ENCODE peak calls at places on chromosomes 12 and 14, in four cellular contexts. One of them, this sample, is unnamed.

GRCh38 chr12:1529862-1530591 is 64.4 kb downstream of the FBXL14 start:
- DNase-seq in A549: no peak
- DNase-seq in H1: no peak
- DNase-seq in HepG2: no peak
- DNase-seq in this sample: peak

GRCh38 chr12:117646595-117646994 is 285.2 kb upstream of the NOS1 start:
- DNase-seq in A549: no peak
- DNase-seq in HepG2: no peak
- DNase-seq in H1: no peak
- DNase-seq in this sample: no peak

GRCh38 chr12:102062419-102062806 is 622 bp upstream of the WASHC3 start:
- DNase-seq in A549: no peak
- DNase-seq in HepG2: no peak
- DNase-seq in H1: no peak
- DNase-seq in this sample: no peak

GRCh38 chr12:59486827-59487226 is 109.0 kb upstream of the SLC16A7 start:
- DNase-seq in A549: no peak
- DNase-seq in HepG2: no peak
- DNase-seq in H1: no peak
- DNase-seq in this sample: no peak

GRCh38 chr14:89493877-89494634 is 77.0 kb upstream of the FOXN3 start:
- DNase-seq in A549: no peak
- DNase-seq in H1: no peak
- DNase-seq in HepG2: peak
- DNase-seq in this sample: no peak

GRCh38 chr12:102963796-102964195 is 6.3 kb downstream of the ASCL1 start:
- DNase-seq in H1: no peak
- DNase-seq in A549: no peak
- DNase-seq in HepG2: no peak
- DNase-seq in this sample: no peak

GRCh38 chr14:57390806-57391562 is 598 bp downstream of the NAA30 start:
- DNase-seq in H1: peak
- DNase-seq in A549: peak
- DNase-seq in HepG2: no peak
- DNase-seq in this sample: peak

GRCh38 chr12:27176765-27177164 is 67.3 kb upstream of the STK38L start:
- DNase-seq in H1: no peak
- DNase-seq in A549: peak
- DNase-seq in HepG2: no peak
- DNase-seq in this sample: no peak

GRCh38 chr14:105012171-105012985 is 8.5 kb downstream of the CDCA4 start:
- DNase-seq in A549: peak
- DNase-seq in H1: no peak
- DNase-seq in HepG2: no peak
- DNase-seq in this sample: no peak

GRCh38 chr12:93419388-93420034 is 22.2 kb downstream of the UBE2N start:
- DNase-seq in H1: no peak
- DNase-seq in HepG2: peak
- DNase-seq in A549: peak
- DNase-seq in this sample: peak

DNA sequence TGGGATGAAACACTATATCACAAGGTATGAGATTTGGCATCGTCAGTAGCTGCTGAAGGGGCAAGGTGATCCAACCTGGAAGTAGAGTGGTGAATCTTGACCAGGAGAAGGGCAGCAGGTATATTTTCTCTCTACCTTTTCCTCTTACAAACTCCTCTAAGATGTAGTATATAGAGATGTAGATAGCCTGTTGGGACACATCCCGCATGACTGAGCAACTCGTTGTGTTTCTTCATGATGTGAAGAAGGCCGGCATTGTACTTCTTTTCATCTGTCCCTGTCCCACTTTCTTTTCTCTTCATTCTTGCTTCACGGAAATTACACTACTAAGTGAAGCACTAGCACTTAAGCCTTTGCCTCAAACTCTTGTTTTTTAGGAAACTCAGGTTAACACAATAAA is 7.3 kb upstream of the CFAP54 start:
- DNase-seq in A549: no peak
- DNase-seq in HepG2: no peak
- DNase-seq in H1: no peak
- DNase-seq in this sample: no peak
- TF ChIP-seq HDAC2 in A549: no peak
- TF ChIP-seq HDAC2 in HepG2: no peak
- TF ChIP-seq HDAC2 in H1: no peak
- TF ChIP-seq HDAC2 in this sample: no peak

DNA sequence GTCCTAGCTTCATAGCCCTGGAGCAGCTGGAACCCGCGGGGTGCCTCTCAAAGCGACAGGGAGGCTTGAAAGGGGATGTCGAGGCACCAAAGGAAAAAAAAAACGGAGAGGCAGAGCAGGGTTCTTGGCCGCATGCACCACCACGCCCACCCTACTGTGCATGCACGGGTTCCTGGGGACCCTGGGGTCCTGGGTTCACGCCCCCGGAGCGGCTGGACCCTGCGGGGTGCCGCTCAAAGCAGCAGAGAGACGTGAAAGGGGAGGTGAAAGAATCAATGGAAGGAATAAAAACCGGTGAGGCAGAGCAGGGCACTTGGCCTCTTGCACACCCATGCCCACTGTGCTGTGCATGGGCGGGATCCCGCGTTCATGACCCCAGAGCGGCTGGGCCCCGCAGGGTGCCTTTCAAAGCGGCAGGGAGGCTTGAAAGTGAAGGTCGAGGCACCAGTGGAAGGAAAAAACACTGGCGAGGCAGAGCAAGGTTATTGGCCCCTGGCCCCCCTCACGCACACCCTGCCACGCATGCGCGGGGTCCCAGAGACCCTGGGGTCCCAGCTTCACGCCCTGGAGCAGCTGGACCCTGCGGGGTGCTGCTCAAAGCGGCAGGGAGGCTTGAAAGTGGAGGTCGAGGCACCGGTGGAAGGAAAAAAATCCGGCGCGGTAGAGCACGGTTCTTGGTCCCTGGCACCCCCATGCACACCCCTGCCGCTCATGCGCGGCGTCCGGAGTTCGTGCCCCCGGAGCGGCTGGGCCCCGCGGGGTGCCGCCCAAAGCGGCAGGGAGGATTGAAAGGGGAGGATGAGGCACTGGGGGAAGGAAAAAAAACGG is 318.5 kb downstream of the ALG10 start:
- DNase-seq in HepG2: no peak
- DNase-seq in A549: no peak
- DNase-seq in H1: no peak
- DNase-seq in this sample: no peak
- TF ChIP-seq HDAC2 in HepG2: no peak
- TF ChIP-seq HDAC2 in A549: no peak
- TF ChIP-seq HDAC2 in H1: no peak
- TF ChIP-seq HDAC2 in this sample: no peak

GRCh38 chr12:9763025-9763424 is 2.3 kb upstream of the CD69 start:
- DNase-seq in A549: no peak
- DNase-seq in HepG2: no peak
- DNase-seq in H1: no peak
- DNase-seq in this sample: peak

GRCh38 chr12:9762369-9762768 is 1.7 kb upstream of the CD69 start:
- DNase-seq in HepG2: no peak
- DNase-seq in A549: no peak
- DNase-seq in H1: no peak
- DNase-seq in this sample: no peak

GRCh38 chr12:9761407-9761736 is 671 bp upstream of the CD69 start:
- DNase-seq in H1: no peak
- DNase-seq in A549: no peak
- DNase-seq in HepG2: no peak
- DNase-seq in this sample: no peak

GRCh38 chr12:9759680-9760592 is 765 bp downstream of the CD69 start:
- DNase-seq in HepG2: no peak
- DNase-seq in H1: no peak
- DNase-seq in A549: no peak
- DNase-seq in this sample: no peak

GRCh38 chr12:9760699-9761406 is at the start of gene CD69:
- DNase-seq in H1: no peak
- DNase-seq in A549: no peak
- DNase-seq in HepG2: no peak
- DNase-seq in this sample: no peak
- TF ChIP-seq HDAC2 in H1: no peak
- TF ChIP-seq HDAC2 in A549: no peak
- TF ChIP-seq HDAC2 in HepG2: no peak
- TF ChIP-seq HDAC2 in this sample: no peak

GRCh38 chr12:82361461-82361915 is 3.2 kb downstream of the METTL25 start:
- DNase-seq in H1: no peak
- DNase-seq in A549: no peak
- DNase-seq in HepG2: no peak
- DNase-seq in this sample: no peak

GRCh38 chr12:82357845-82358199 is 365 bp downstream of the CCDC59 start:
- DNase-seq in H1: no peak
- DNase-seq in HepG2: peak
- DNase-seq in A549: no peak
- DNase-seq in this sample: peak

GRCh38 chr12:82358200-82359114 is at the start of the genes CCDC59 and METTL25:
- DNase-seq in HepG2: peak
- DNase-seq in A549: peak
- DNase-seq in H1: peak
- DNase-seq in this sample: peak

GRCh38 chr12:82357340-82357739 is 847 bp downstream of the CCDC59 start:
- DNase-seq in HepG2: no peak
- DNase-seq in H1: no peak
- DNase-seq in A549: no peak
- DNase-seq in this sample: no peak

DNA sequence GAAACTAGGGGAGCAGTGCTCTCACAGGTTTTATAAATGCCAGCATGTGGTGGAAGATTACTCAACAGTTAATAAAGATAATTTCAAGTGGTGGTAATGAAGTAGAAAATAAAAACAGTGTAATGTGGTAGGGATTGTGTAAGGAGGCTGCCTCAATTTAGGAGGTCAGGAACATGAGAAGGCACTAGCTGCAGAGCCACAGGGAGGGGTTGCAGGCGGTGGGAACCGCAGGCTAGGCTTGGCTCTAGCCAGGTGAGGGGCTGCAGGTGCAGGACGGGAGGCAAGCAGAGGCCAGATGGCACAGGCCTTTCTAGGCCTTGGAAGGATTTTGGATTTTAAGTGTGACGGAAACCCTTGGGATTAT is 768 bp downstream of the METTL25 start:
- DNase-seq in A549: no peak
- DNase-seq in H1: no peak
- DNase-seq in HepG2: no peak
- DNase-seq in this sample: peak
- TF ChIP-seq HDAC2 in A549: no peak
- TF ChIP-seq HDAC2 in H1: no peak
- TF ChIP-seq HDAC2 in HepG2: no peak
- TF ChIP-seq HDAC2 in this sample: no peak

This sample was measured in K562.